ENCODE peak calls at places on chromosomes 6 and 20, in eight cellular contexts. One of them, this sample, is unnamed.
A peak's percentile ranks its signal among the peaks of the same experiment; 100 is the strongest.

GRCh38 chr6:108102965-108103364 is 28.4 kb upstream of the OSTM1 start:
- DNase-seq in psoas muscle: no peak
- DNase-seq in astrocyte: no peak
- DNase-seq in progenitor cell of endocrine pancreas: no peak
- DNase-seq in foreskin fibroblast: no peak
- DNase-seq in brain microvascular endothelial cell: no peak
- DNase-seq in GM23338: no peak
- DNase-seq in stomach: no peak
- DNase-seq in this sample: no peak

GRCh38 chr6:92716638-92717037 is 702.7 kb downstream of the EPHA7 start:
- DNase-seq in astrocyte: no peak
- DNase-seq in foreskin fibroblast: no peak
- DNase-seq in progenitor cell of endocrine pancreas: no peak
- DNase-seq in brain microvascular endothelial cell: no peak
- DNase-seq in GM23338: no peak
- DNase-seq in psoas muscle: no peak
- DNase-seq in stomach: no peak
- DNase-seq in this sample: no peak

GRCh38 chr6:85983032-85983659 is 340.5 kb upstream of the SYNCRIP start:
- DNase-seq in stomach: no peak
- DNase-seq in psoas muscle: no peak
- DNase-seq in foreskin fibroblast: no peak
- DNase-seq in brain microvascular endothelial cell: no peak
- DNase-seq in GM23338: no peak
- DNase-seq in progenitor cell of endocrine pancreas: no peak
- DNase-seq in astrocyte: no peak
- DNase-seq in this sample: no peak

GRCh38 chr6:35168461-35168861 is 27.3 kb upstream of the TCP11 start:
- DNase-seq in brain microvascular endothelial cell: no peak
- DNase-seq in GM23338: no peak
- DNase-seq in psoas muscle: no peak
- DNase-seq in astrocyte: no peak
- DNase-seq in foreskin fibroblast: no peak
- DNase-seq in stomach: no peak
- DNase-seq in progenitor cell of endocrine pancreas: no peak
- DNase-seq in this sample: no peak

GRCh38 chr6:129191275-129191674 is 308.3 kb downstream of the LAMA2 start:
- DNase-seq in GM23338: no peak
- DNase-seq in astrocyte: no peak
- DNase-seq in brain microvascular endothelial cell: no peak
- DNase-seq in foreskin fibroblast: no peak
- DNase-seq in stomach: no peak
- DNase-seq in psoas muscle: no peak
- DNase-seq in progenitor cell of endocrine pancreas: no peak
- DNase-seq in this sample: no peak

GRCh38 chr20:5085380-5085779 is 34.4 kb downstream of the PCNA start:
- DNase-seq in stomach: peak; percentile 29
- DNase-seq in astrocyte: no peak
- DNase-seq in progenitor cell of endocrine pancreas: no peak
- DNase-seq in GM23338: no peak
- DNase-seq in foreskin fibroblast: no peak
- DNase-seq in brain microvascular endothelial cell: no peak
- DNase-seq in psoas muscle: no peak
- DNase-seq in this sample: no peak

GRCh38 chr20:8755340-8756118 is 313.4 kb upstream of the PLCB4 start:
- DNase-seq in psoas muscle: no peak
- DNase-seq in stomach: no peak
- DNase-seq in astrocyte: no peak
- DNase-seq in progenitor cell of endocrine pancreas: no peak
- DNase-seq in brain microvascular endothelial cell: no peak
- DNase-seq in GM23338: no peak
- DNase-seq in foreskin fibroblast: no peak
- DNase-seq in this sample: no peak

GRCh38 chr20:29740601-29740950 is 1516.9 kb upstream of the DEFB115 start:
- DNase-seq in GM23338: no peak
- DNase-seq in foreskin fibroblast: no peak
- DNase-seq in stomach: peak; percentile 16
- DNase-seq in progenitor cell of endocrine pancreas: no peak
- DNase-seq in astrocyte: no peak
- DNase-seq in psoas muscle: no peak
- DNase-seq in brain microvascular endothelial cell: no peak
- DNase-seq in this sample: no peak

GRCh38 chr20:61510778-61511330 is 258.8 kb downstream of the CDH4 start:
- DNase-seq in astrocyte: no peak
- DNase-seq in foreskin fibroblast: no peak
- DNase-seq in brain microvascular endothelial cell: no peak
- DNase-seq in stomach: no peak
- DNase-seq in psoas muscle: no peak
- DNase-seq in progenitor cell of endocrine pancreas: no peak
- DNase-seq in GM23338: no peak
- DNase-seq in this sample: no peak

GRCh38 chr6:113857565-113858066 is 471 bp downstream of the MARCKS start:
- DNase-seq in progenitor cell of endocrine pancreas: no peak
- DNase-seq in psoas muscle: peak; percentile 27
- DNase-seq in astrocyte: no peak
- DNase-seq in GM23338: peak; percentile 29
- DNase-seq in stomach: peak; percentile 25
- DNase-seq in foreskin fibroblast: no peak
- DNase-seq in brain microvascular endothelial cell: no peak
- DNase-seq in this sample: no peak

GRCh38 chr6:24743265-24743943 is 24.4 kb upstream of the C6orf62 start:
- DNase-seq in brain microvascular endothelial cell: peak; percentile 96
- DNase-seq in astrocyte: peak; percentile 97
- DNase-seq in GM23338: no peak
- DNase-seq in foreskin fibroblast: peak; percentile 95
- DNase-seq in psoas muscle: no peak
- DNase-seq in progenitor cell of endocrine pancreas: no peak
- DNase-seq in stomach: peak; percentile 46
- DNase-seq in this sample: peak; percentile 39

GRCh38 chr20:58004900-58005299 is 223.6 kb downstream of the ANKRD60 start:
- DNase-seq in astrocyte: no peak
- DNase-seq in brain microvascular endothelial cell: no peak
- DNase-seq in GM23338: no peak
- DNase-seq in psoas muscle: no peak
- DNase-seq in foreskin fibroblast: no peak
- DNase-seq in progenitor cell of endocrine pancreas: no peak
- DNase-seq in stomach: no peak
- DNase-seq in this sample: no peak